ENCODE peak calls at places on chromosomes 1 and 21, in ten cellular contexts. T, J, K, Q, D, X, I, G, P and H are unnamed samples.
A peak's percentile ranks its signal among the peaks of the same experiment; 100 is the strongest.

GRCh38 chr1:60222492-60223369 is 149.2 kb upstream of the C1orf87 start:
- DNase-seq in T (no peak), J (no peak), K (no peak), Q (no peak), D (no peak), X (no peak), I (no peak), G (no peak), P (no peak), H (no peak)

GRCh38 chr1:111199881-111200801 is at the start of gene DENND2D:
- DNase-seq in T (peak; percentile 79), J (no peak), K (no peak), Q (no peak), D (peak; percentile 67), X (peak; percentile 47), I (no peak), G (peak; percentile 88), P (peak; percentile 73), H (peak; percentile 54)

GRCh38 chr1:98940680-98941079 is 64.0 kb downstream of the PLPPR5 start:
- DNase-seq in T (no peak), J (no peak), K (no peak), Q (peak; percentile 81), D (no peak), X (no peak), I (no peak), G (no peak), P (no peak), H (no peak)

GRCh38 chr1:43786201-43786958 is 79.0 kb downstream of the ST3GAL3 start:
- DNase-seq in T (no peak), J (no peak), K (no peak), Q (peak; percentile 68), D (no peak), X (no peak), I (no peak), G (no peak), P (no peak), H (no peak)

GRCh38 chr1:222911866-222912265 is 97.0 kb downstream of the DISP1 start:
- DNase-seq in T (no peak), J (no peak), K (no peak), Q (peak; percentile 68), D (no peak), X (no peak), I (no peak), G (no peak), P (no peak), H (no peak)

GRCh38 chr1:117694543-117694942 is 88.7 kb downstream of the TENT5C start:
- DNase-seq in T (no peak), J (no peak), K (no peak), Q (no peak), D (no peak), X (no peak), I (no peak), G (no peak), P (no peak), H (no peak)

GRCh38 chr1:36248250-36248894 is 24.1 kb downstream of the THRAP3 start:
- DNase-seq in T (peak; percentile 62), J (no peak), K (peak; percentile 72), Q (peak; percentile 93), D (peak; percentile 68), X (no peak), I (no peak), G (peak; percentile 62), P (peak; percentile 88), H (no peak)

GRCh38 chr1:94602312-94602711 is 60.8 kb upstream of the F3 start:
- DNase-seq in T (no peak), J (no peak), K (no peak), Q (peak; percentile 82), D (no peak), X (no peak), I (no peak), G (peak; percentile 45), P (peak; percentile 95), H (no peak)

GRCh38 chr1:43440358-43440757 is 13.4 kb downstream of the HYI start:
- DNase-seq in T (no peak), J (no peak), K (no peak), Q (no peak), D (no peak), X (no peak), I (peak; percentile 46), G (peak; percentile 13), P (no peak), H (no peak)

GRCh38 chr1:55172272-55172671 is 42.9 kb downstream of the USP24 start:
- DNase-seq in T (no peak), J (no peak), K (no peak), Q (no peak), D (no peak), X (no peak), I (no peak), G (no peak), P (no peak), H (no peak)

GRCh38 chr1:19209439-19209989 is 552 bp downstream of the UBR4 start:
- DNase-seq in T (peak; percentile 27), J (no peak), K (no peak), Q (peak; percentile 61), D (peak; percentile 56), X (no peak), I (peak; percentile 78), G (peak; percentile 41), P (no peak), H (peak; percentile 44)

GRCh38 chr1:20124451-20125057 is 5.2 kb upstream of the PLA2G2D start:
- DNase-seq in T (peak; percentile 42), J (peak; percentile 31), K (no peak), Q (peak; percentile 65), D (no peak), X (no peak), I (peak; percentile 74), G (no peak), P (peak; percentile 80), H (no peak)

GRCh38 chr1:928825-929661 is 5.3 kb downstream of the SAMD11 start:
- DNase-seq in T (no peak), J (no peak), K (no peak), Q (no peak), D (no peak), X (no peak), I (no peak), G (no peak), P (no peak), H (no peak)

GRCh38 chr1:46410156-46411009 is 16.3 kb downstream of the FAAH start:
- DNase-seq in T (no peak), J (no peak), K (no peak), Q (peak; percentile 29), D (no peak), X (no peak), I (no peak), G (no peak), P (no peak), H (no peak)

GRCh38 chr1:212147581-212148033 is 112.1 kb downstream of the DTL start:
- DNase-seq in T (peak; percentile 44), J (peak; percentile 42), K (no peak), Q (no peak), D (no peak), X (no peak), I (no peak), G (peak; percentile 76), P (no peak), H (peak; percentile 86)

GRCh38 chr1:196651637-196652215 is at the start of gene CFH:
- DNase-seq in T (no peak), J (no peak), K (no peak), Q (peak; percentile 91), D (no peak), X (no peak), I (no peak), G (no peak), P (no peak), H (no peak)

GRCh38 chr21:34724131-34724856 is 55.5 kb downstream of the CLIC6 start:
- DNase-seq in T (no peak), J (no peak), K (no peak), Q (no peak), D (peak; percentile 34), X (no peak), I (no peak), G (peak; percentile 48), P (no peak), H (no peak)

GRCh38 chr1:6401673-6402072 is 8.1 kb upstream of the ACOT7 start:
- DNase-seq in T (no peak), J (no peak), K (no peak), Q (no peak), D (no peak), X (no peak), I (no peak), G (no peak), P (peak; percentile 65), H (no peak)
- TF ChIP-seq CTCF in T (no peak), J (no peak), K (no peak), Q (no peak), D (no peak), X (no peak), I (no peak), G (no peak), P (no peak), H (no peak)

GRCh38 chr1:48056365-48056764 is 59.2 kb upstream of the TRABD2B start:
- DNase-seq in T (no peak), J (no peak), K (no peak), Q (no peak), D (no peak), X (no peak), I (no peak), G (no peak), P (no peak), H (no peak)
- H3K27me3 ChIP-seq in T (no peaks in the 10 kb centered on the region), J (no peaks in the 10 kb centered on the region), K (no peaks in the 10 kb centered on the region), Q (no peaks in the 10 kb centered on the region), D (no peaks in the 10 kb centered on the region), X (no peaks in the 10 kb centered on the region), I (no peaks in the 10 kb centered on the region), G (no peaks in the 10 kb centered on the region), P (no peaks in the 10 kb centered on the region), H (no peaks in the 10 kb centered on the region)

GRCh38 chr1:236779312-236779711 is 15.8 kb upstream of the MTR start:
- DNase-seq in T (no peak), J (no peak), K (no peak), Q (no peak), D (no peak), X (no peak), I (no peak), G (no peak), P (no peak), H (no peak)

GRCh38 chr1:236773919-236774318 is 21.2 kb upstream of the MTR start:
- DNase-seq in T (no peak), J (no peak), K (no peak), Q (no peak), D (no peak), X (no peak), I (no peak), G (no peak), P (no peak), H (no peak)

DNA sequence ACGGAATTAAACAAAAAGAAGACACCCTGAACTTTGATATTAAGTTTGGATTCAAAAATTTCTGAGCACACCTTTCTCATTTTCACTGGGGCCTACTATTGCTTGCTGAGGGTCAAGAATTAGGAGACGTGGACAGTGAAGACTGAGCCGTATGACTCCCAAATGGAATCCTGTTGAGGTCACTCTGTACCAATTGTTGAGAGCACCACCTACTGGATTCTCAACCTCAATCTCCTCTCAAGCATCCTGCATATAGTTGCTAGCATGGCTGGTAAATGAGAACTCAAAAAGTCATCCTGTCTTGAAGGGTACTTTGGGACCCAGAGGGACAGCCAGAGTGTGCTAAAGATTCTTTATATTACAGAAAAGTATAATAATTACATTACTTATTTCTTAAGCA is 20.2 kb upstream of the MTR start:
- DNase-seq in T (no peak), J (no peak), K (no peak), Q (peak; percentile 15), D (no peak), X (no peak), I (no peak), G (no peak), P (no peak), H (no peak)
- TF ChIP-seq CTCF in T (no peak), J (peak; percentile 53), K (peak; percentile 21), Q (peak; percentile 7), D (no peak), X (no peak), I (no peak), G (no peak), P (no peak), H (peak; percentile 34)

GRCh38 chr21:42304556-42305454 is 10.4 kb downstream of the TFF3 start:
- DNase-seq in T (no peak), J (no peak), K (no peak), Q (no peak), D (no peak), X (no peak), I (peak; percentile 45), G (no peak), P (no peak), H (no peak)
- H3K27me3 ChIP-seq in T (peaks cover 8% of the 10 kb centered on the region), J (peaks cover 36% of the 10 kb centered on the region), K (no peaks in the 10 kb centered on the region), Q (peaks cover 42% of the 10 kb centered on the region), D (no peaks in the 10 kb centered on the region), X (peaks cover 9% of the 10 kb centered on the region), I (peaks cover 6% of the 10 kb centered on the region), G (peaks cover 10% of the 10 kb centered on the region), P (no peaks in the 10 kb centered on the region), H (no peaks in the 10 kb centered on the region)